ENCODE peak calls at places on chromosomes 13 and 19, in five cellular contexts. K is activated B cell treated with CpG ODN at 0.5 μM for 24 hours, E is AG10803, W is bronchial epithelial cell, D is MCF 10A. H is an unnamed sample.

GRCh38 chr19:27966390-27966816 is 1246.5 kb downstream of the UQCRFS1 start:
- DNase-seq in D (peak), W (peak), K (no peak), E (peak), H (no peak)

GRCh38 chr19:6866646-6867255 is 20.6 kb upstream of the ADGRE1 start:
- DNase-seq in K (no peak), E (no peak), W (no peak), D (no peak), H (no peak)

GRCh38 chr19:2381151-2381822 is 21.2 kb downstream of the TMPRSS9 start:
- DNase-seq in K (no peak), W (no peak), D (no peak), E (no peak), H (peak)

GRCh38 chr13:23695711-23696512 is 125.7 kb downstream of the TNFRSF19 start:
- DNase-seq in K (peak), E (no peak), D (no peak), W (no peak), H (no peak)

GRCh38 chr13:112132142-112132541 is 65.2 kb downstream of the SOX1 start:
- DNase-seq in E (no peak), W (no peak), D (no peak), K (no peak), H (no peak)

GRCh38 chr19:29670255-29670654 is 5.0 kb downstream of the PLEKHF1 start:
- DNase-seq in K (no peak), D (no peak), E (no peak), W (no peak), H (no peak)

GRCh38 chr13:76879211-76879875 is 6.9 kb downstream of the KCTD12 start:
- DNase-seq in K (peak), W (peak), E (peak), D (peak), H (peak)

GRCh38 chr13:29852464-29853054 is 2.1 kb upstream of the UBL3 start:
- DNase-seq in K (no peak), W (no peak), E (peak), D (no peak), H (no peak)

GRCh38 chr13:79621449-79621848 is 140.5 kb downstream of the NDFIP2 start:
- DNase-seq in K (no peak), E (no peak), W (no peak), D (no peak), H (no peak)

GRCh38 chr13:51858433-51859247 is 3.1 kb upstream of the CCDC70 start:
- DNase-seq in K (no peak), E (no peak), D (no peak), W (peak), H (no peak)

GRCh38 chr19:7272856-7273578 is 21.2 kb downstream of the INSR start:
- DNase-seq in W (no peak), K (no peak), D (peak), E (peak), H (no peak)

GRCh38 chr19:1082165-1082927 is 12.8 kb downstream of the POLR2E start:
- DNase-seq in W (peak), D (peak), E (no peak), K (no peak), H (peak)

GRCh38 chr13:44086389-44086788 is 206.7 kb downstream of the LACC1 start:
- DNase-seq in E (no peak), D (no peak), K (no peak), W (no peak), H (no peak)

GRCh38 chr13:77776704-77777103 is 79.2 kb downstream of the SLAIN1 start:
- DNase-seq in K (no peak), E (no peak), W (no peak), D (no peak), H (no peak)

GRCh38 chr19:590396-590745 is 690 bp downstream of the HCN2 start:
- DNase-seq in K (no peak), E (no peak), D (peak), W (no peak), H (peak)

GRCh38 chr13:43783820-43784219 is 3.0 kb downstream of the ENOX1 start:
- DNase-seq in W (peak), D (peak), K (no peak), E (peak), H (peak)

GRCh38 chr13:47549219-47549752 is 451.8 kb downstream of the SUCLA2 start:
- DNase-seq in K (no peak), W (no peak), D (peak), E (peak), H (no peak)

GRCh38 chr19:13133241-13133870 is 15.3 kb downstream of the NACC1 start:
- DNase-seq in D (no peak), W (no peak), E (no peak), K (no peak), H (no peak)

GRCh38 chr19:17757125-17757524 is 5.8 kb downstream of the FCHO1 start:
- DNase-seq in W (peak), D (peak), K (no peak), E (peak), H (peak)

GRCh38 chr19:6238643-6239281 is 41.0 kb downstream of the MLLT1 start:
- DNase-seq in D (peak), E (peak), W (peak), K (no peak), H (peak)

GRCh38 chr19:17933414-17934129 is 757 bp downstream of the CCDC124 start:
- DNase-seq in D (peak), E (peak), K (no peak), W (peak), H (peak)

GRCh38 chr19:35991731-35992450 is 3.1 kb upstream of the SDHAF1 start:
- DNase-seq in D (no peak), K (no peak), E (peak), W (no peak), H (no peak)

GRCh38 chr13:40664100-40665060 is 2.1 kb downstream of the FOXO1 start:
- DNase-seq in W (no peak), K (peak), D (peak), E (peak), H (peak)

GRCh38 chr19:15631817-15632216 is 8.9 kb upstream of the CYP4F3 start:
- DNase-seq in E (no peak), D (peak), K (no peak), W (no peak), H (no peak)
- TF ChIP-seq CTCF in E (peak), D (peak), K (no peak), W (peak), H (no peak)

DNA sequence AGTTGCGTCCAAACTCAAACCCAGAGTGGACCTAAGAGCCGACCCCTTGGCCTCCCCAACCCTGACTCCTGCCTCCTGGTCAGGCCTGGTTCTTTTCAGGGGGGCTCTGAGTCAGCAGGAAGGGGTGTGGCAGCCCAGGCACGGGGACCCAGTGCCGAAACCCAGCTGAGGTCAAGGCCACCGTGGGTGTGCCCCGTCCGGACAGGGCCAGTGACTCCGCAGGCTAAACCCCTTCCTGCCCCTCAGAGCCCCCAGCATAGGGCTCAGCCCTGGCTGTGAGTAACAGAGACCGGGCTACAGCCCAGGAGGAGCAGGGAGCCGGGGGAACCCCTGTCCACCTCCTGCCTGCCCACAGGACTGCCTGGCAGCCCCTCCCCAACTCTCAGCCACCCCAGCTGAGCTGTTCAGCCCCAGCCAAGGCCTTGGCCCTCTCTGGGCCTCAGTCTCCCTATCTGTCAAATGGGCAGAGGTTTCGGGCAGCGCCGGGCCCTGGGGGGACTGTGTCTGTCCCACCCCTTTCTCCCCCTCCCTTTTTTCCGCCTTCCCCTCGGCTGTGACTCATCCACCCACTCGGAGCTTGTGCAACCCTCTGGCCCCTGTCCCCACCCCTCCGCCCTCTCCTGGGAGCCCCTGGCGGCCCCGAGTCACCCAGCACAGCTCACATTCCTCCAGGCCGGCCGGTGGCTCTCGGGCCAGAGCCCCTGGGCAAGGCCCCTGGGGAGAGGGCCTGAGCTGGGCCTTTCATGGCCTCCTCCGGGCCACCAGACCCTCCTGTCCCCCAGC is 8.6 kb downstream of the ZBTB7A start:
- DNase-seq in E (peak), K (no peak), D (peak), W (peak), H (peak)
- TF ChIP-seq CTCF in E (peak), K (no peak), D (peak), W (peak), H (no peak)

DNA sequence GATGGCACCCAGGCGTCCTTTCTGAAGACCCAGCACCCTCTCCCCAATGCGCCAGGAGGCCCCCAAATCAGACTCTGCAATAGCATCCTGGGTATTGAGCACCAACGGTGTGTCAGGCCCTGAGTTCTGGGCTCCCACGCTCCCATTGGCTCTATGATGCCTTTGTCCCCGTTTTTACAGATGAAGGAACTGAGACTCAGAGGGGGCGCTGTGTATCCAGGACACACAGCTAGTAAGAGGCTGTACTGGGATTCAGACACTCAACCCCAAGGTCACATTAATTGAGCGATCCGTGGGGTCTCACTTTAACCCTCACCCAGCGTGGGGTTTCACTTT is 42.5 kb downstream of the CYP4F22 start:
- DNase-seq in K (no peak), D (no peak), W (no peak), E (no peak), H (no peak)
- TF ChIP-seq CTCF in K (no peak), D (no peak), W (no peak), E (peak), H (no peak)

GRCh38 chr19:12035220-12036172 is at the start of gene ZNF433:
- DNase-seq in D (peak), K (peak), W (peak), E (peak), H (peak)
- TF ChIP-seq CTCF in D (no peak), K (no peak), W (no peak), E (peak), H (no peak)